ENCODE peak calls at places on chromosomes 13 and 19, in ten cellular contexts. T is pancreas, Q is ovary, K is tibial nerve, O is GM12864, F is BE2C, B is BJ, L is bronchial epithelial cell, V is kidney, W is cardiac fibroblast. N is an unnamed sample.

GRCh38 chr13:52984881-52985363 is 43.7 kb upstream of the OLFM4 start:
- DNase-seq in T (no peak), Q (no peak), K (no peak), O (no peak), F (no peak), B (no peak), L (no peak), V (no peak), W (no peak), N (no peak)

GRCh38 chr19:22532388-22533310 is 101.5 kb upstream of the ZNF492 start:
- DNase-seq in T (peak), Q (peak), K (peak), O (no peak), F (no peak), B (no peak), L (no peak), V (peak), W (no peak), N (no peak)

GRCh38 chr13:48790996-48791395 is 137.3 kb downstream of the CYSLTR2 start:
- DNase-seq in T (no peak), Q (no peak), K (no peak), O (no peak), F (no peak), B (no peak), L (no peak), V (no peak), W (no peak), N (no peak)

GRCh38 chr13:68048802-68049359 is 818.7 kb upstream of the PCDH9 start:
- DNase-seq in T (no peak), Q (no peak), K (no peak), O (no peak), F (no peak), B (no peak), L (no peak), V (no peak), W (no peak), N (no peak)

GRCh38 chr13:93951153-93951552 is 528.3 kb downstream of the DCT start:
- DNase-seq in T (no peak), Q (no peak), K (no peak), O (no peak), F (no peak), B (no peak), L (peak), V (no peak), W (peak), N (no peak)

GRCh38 chr19:6232567-6232966 is 47.2 kb downstream of the MLLT1 start:
- DNase-seq in T (peak), Q (peak), K (no peak), O (no peak), F (no peak), B (peak), L (peak), V (peak), W (peak), N (peak)

GRCh38 chr19:52778811-52779210 is 7.8 kb downstream of the ZNF600 start:
- DNase-seq in T (no peak), Q (no peak), K (no peak), O (no peak), F (no peak), B (no peak), L (peak), V (no peak), W (no peak), N (no peak)

GRCh38 chr13:44435142-44435982 is 61.7 kb downstream of the SERP2 start:
- DNase-seq in T (peak), Q (peak), K (peak), O (peak), F (peak), B (peak), L (peak), V (peak), W (peak), N (peak)

DNA sequence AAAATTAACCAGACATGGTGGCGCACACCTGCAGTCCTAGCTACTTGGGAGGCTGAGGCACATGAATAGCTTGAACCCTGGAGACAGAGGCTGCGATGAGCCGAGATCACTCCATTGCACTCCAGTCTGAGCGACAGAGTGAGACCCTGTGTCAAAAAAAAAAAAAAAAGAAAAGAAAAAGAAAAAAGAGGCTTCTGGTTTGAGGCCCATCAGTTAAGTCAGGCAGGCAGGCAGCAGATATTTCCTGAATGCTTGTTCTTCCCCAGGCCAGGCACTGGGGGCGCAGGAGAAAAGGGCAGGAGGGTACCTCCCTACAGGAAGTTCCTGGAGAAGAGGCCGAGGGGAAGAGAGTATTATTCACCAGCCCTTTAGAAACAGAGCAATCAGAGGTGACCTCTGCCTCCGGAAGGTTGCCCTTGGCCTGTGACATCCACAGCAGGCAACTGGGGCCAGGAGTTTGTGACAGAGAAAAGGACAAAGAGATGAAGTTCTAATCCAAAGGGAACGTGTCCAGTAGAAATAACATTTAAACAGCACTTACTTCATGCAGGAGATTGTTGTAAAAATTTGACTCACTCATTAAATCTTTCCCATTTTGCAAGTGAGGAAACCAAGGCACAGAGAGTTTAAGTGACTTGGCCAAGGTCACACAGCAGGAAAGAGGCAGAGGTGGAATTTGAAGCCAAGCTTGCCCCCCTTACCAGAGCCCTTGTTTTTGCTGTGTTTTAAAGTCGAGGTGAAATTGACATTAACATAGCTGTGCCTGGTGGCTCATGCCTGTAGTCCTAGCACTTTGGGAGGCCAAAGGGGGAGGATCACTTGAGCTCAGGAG is 4.3 kb upstream of the RLN3 start:
- DNase-seq in T (peak), Q (no peak), K (no peak), O (no peak), F (peak), B (no peak), L (no peak), V (peak), W (peak), N (peak)
- TF ChIP-seq CTCF in T (peak), Q (no peak), K (peak), O (peak), F (peak), B (peak), L (peak), V (no peak), W (peak), N (peak)

DNA sequence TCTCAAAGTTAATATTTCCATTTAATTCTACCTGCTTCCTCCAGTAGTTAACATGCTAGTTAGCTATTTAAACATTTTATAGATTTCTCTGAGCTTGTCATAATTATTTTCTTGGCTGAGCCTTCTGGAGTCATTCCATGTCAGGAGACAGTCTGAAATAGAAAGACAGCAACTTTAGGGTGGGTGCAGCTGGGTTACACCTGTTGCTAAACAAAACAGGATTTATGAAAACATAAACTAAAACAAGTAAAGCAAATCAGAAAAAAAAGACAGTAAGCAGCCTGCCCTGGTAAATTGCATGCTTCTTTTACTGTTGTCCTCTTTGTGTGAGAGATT is 330.0 kb downstream of the DLEU7 start:
- DNase-seq in T (no peak), Q (no peak), K (no peak), O (no peak), F (no peak), B (no peak), L (no peak), V (no peak), W (no peak), N (peak)
- H3K4me3 ChIP-seq in T (no peak), Q (no peak), K (no peak), O (no peak), F (no peak), B (no peak), L (no peak), V (no peak), W (no peak), N (no peak)

DNA sequence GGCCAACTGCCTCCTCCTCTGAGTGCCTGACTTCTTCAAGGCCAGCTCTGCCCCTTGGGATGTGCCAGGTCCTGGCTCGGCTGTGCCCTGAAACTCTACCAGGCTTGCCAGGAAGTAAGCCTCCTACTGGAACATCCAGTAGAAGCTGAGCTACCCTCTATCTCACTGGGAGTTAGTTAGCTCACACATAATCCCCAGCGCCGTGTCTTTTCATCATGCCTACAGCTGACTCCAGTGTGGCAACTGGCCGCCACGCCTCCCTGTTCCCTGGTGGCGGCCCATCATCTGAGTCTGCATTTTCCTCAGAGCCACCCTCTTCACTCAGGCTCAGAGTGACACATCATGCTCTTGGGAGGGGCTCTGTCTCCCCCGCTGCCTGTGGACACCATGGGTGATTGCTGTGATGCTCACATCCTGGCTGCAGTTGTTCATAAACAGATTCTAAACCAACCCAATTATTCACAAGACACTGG is 131.8 kb upstream of the IRS2 start:
- DNase-seq in T (no peak), Q (no peak), K (no peak), O (no peak), F (no peak), B (no peak), L (no peak), V (no peak), W (peak), N (peak)
- TF ChIP-seq CTCF in T (no peak), Q (no peak), K (no peak), O (no peak), F (no peak), B (no peak), L (no peak), V (no peak), W (no peak), N (no peak)

GRCh38 chr19:3949997-3950859 is 17.4 kb downstream of the NMRK2 start:
- DNase-seq in T (no peak), Q (no peak), K (no peak), O (no peak), F (no peak), B (no peak), L (no peak), V (no peak), W (no peak), N (no peak)
- H3K4me3 ChIP-seq in T (no peak), Q (no peak), K (no peak), O (no peak), F (no peak), B (no peak), L (no peak), V (no peak), W (no peak), N (no peak)

DNA sequence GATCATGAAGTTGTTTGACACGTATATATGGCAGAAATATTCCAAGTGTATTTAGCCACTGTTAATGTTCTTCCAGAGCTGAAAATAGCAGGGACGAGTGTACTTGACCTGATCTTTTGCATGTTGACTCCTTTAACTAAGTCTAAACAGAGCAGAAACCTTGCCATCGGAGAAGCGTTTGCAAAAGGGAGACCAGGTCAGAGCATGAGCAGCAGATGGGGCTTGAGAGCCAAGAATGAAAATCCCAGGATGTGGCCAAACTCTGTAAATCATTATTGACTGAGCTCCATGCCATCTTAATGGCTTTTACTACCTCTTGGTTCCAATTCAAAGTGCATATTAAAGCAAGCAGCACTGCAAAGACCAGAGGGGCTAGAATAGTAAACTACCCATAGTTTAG is 55.5 kb downstream of the FAM216B start:
- DNase-seq in T (peak), Q (no peak), K (no peak), O (no peak), F (peak), B (no peak), L (peak), V (no peak), W (peak), N (peak)
- TF ChIP-seq CTCF in T (no peak), Q (no peak), K (no peak), O (no peak), F (peak), B (peak), L (peak), V (peak), W (peak), N (peak)

GRCh38 chr19:35935911-35936737 is at the start of gene LRFN3:
- DNase-seq in T (peak), Q (peak), K (peak), O (no peak), F (peak), B (no peak), L (peak), V (peak), W (peak), N (peak)
- H3K4me3 ChIP-seq in T (peak), Q (peak), K (peak), O (peak), F (peak), B (peak), L (peak), V (peak), W (peak), N (peak)

GRCh38 chr19:58328999-58329398 is 2.2 kb downstream of the ZSCAN22 start:
- DNase-seq in T (no peak), Q (no peak), K (no peak), O (no peak), F (peak), B (no peak), L (no peak), V (no peak), W (no peak), N (no peak)
- TF ChIP-seq CTCF in T (no peak), Q (no peak), K (no peak), O (peak), F (peak), B (no peak), L (no peak), V (no peak), W (no peak), N (peak)

GRCh38 chr19:50329146-50329925 is at the start of gene KCNC3:
- DNase-seq in T (peak), Q (peak), K (peak), O (peak), F (peak), B (peak), L (peak), V (peak), W (peak), N (peak)
- H3K4me3 ChIP-seq in T (peak), Q (no peak), K (peak), O (peak), F (peak), B (peak), L (peak), V (peak), W (peak), N (peak)

GRCh38 chr13:45464141-45464686 is 525 bp upstream of the COG3 start:
- DNase-seq in T (peak), Q (peak), K (no peak), O (no peak), F (no peak), B (no peak), L (no peak), V (no peak), W (no peak), N (no peak)
- TF ChIP-seq CTCF in T (no peak), Q (peak), K (no peak), O (peak), F (peak), B (no peak), L (no peak), V (peak), W (peak), N (no peak)